ENCODE peak calls at places on chromosomes 7 and 10, in six cellular contexts. One of them, this sample, is unnamed. For H3K4me1, the result is how much of the 10 kb centered on the place peaks cover.

GRCh38 chr10:58998924-58999713 is 177.3 kb upstream of the PHYHIPL start:
- DNase-seq in IMR-90: no peak
- DNase-seq in Peyer's patch: no peak
- DNase-seq in GM23338: no peak
- DNase-seq in psoas muscle: peak
- DNase-seq in thoracic aorta: peak
- DNase-seq in this sample: no peak

GRCh38 chr10:8418631-8419030 is 364.1 kb downstream of the GATA3 start:
- DNase-seq in IMR-90: peak
- DNase-seq in Peyer's patch: no peak
- DNase-seq in GM23338: no peak
- DNase-seq in psoas muscle: no peak
- DNase-seq in thoracic aorta: no peak
- DNase-seq in this sample: no peak

GRCh38 chr7:16732828-16733227 is 20.7 kb upstream of the TSPAN13 start:
- DNase-seq in IMR-90: no peak
- DNase-seq in Peyer's patch: no peak
- DNase-seq in GM23338: no peak
- DNase-seq in psoas muscle: no peak
- DNase-seq in thoracic aorta: no peak
- DNase-seq in this sample: no peak

GRCh38 chr10:34235164-34235832 is 579.8 kb downstream of the PARD3 start:
- DNase-seq in IMR-90: peak
- DNase-seq in Peyer's patch: no peak
- DNase-seq in GM23338: peak
- DNase-seq in psoas muscle: no peak
- DNase-seq in thoracic aorta: no peak
- DNase-seq in this sample: no peak

GRCh38 chr7:138992052-138992531 is 10.9 kb upstream of the KIAA1549 start:
- DNase-seq in IMR-90: peak
- DNase-seq in Peyer's patch: no peak
- DNase-seq in GM23338: no peak
- DNase-seq in psoas muscle: no peak
- DNase-seq in thoracic aorta: no peak
- DNase-seq in this sample: no peak

GRCh38 chr10:86339226-86339865 is 27.2 kb downstream of the GRID1 start:
- DNase-seq in IMR-90: no peak
- DNase-seq in Peyer's patch: no peak
- DNase-seq in GM23338: no peak
- DNase-seq in psoas muscle: no peak
- DNase-seq in thoracic aorta: no peak
- DNase-seq in this sample: no peak

GRCh38 chr7:32892521-32893224 is 1.1 kb upstream of the KBTBD2 start:
- DNase-seq in IMR-90: peak
- DNase-seq in Peyer's patch: peak
- DNase-seq in GM23338: peak
- DNase-seq in psoas muscle: peak
- DNase-seq in thoracic aorta: peak
- DNase-seq in this sample: no peak

GRCh38 chr10:63125459-63125858 is 7.7 kb upstream of the NRBF2 start:
- DNase-seq in IMR-90: no peak
- DNase-seq in Peyer's patch: no peak
- DNase-seq in GM23338: no peak
- DNase-seq in psoas muscle: no peak
- DNase-seq in thoracic aorta: no peak
- DNase-seq in this sample: no peak

GRCh38 chr7:150565239-150565638 is 2.0 kb upstream of the GIMAP4 start:
- DNase-seq in IMR-90: no peak
- DNase-seq in Peyer's patch: no peak
- DNase-seq in GM23338: no peak
- DNase-seq in psoas muscle: no peak
- DNase-seq in thoracic aorta: no peak
- DNase-seq in this sample: no peak

GRCh38 chr7:138316421-138317043 is 143.5 kb upstream of the TRIM24 start:
- DNase-seq in IMR-90: no peak
- DNase-seq in Peyer's patch: no peak
- DNase-seq in GM23338: no peak
- DNase-seq in psoas muscle: no peak
- DNase-seq in thoracic aorta: no peak
- DNase-seq in this sample: no peak

GRCh38 chr7:29207469-29207868 is 12.9 kb downstream of the CHN2 start:
- DNase-seq in IMR-90: no peak
- DNase-seq in Peyer's patch: no peak
- DNase-seq in GM23338: no peak
- DNase-seq in psoas muscle: no peak
- DNase-seq in thoracic aorta: no peak
- DNase-seq in this sample: no peak

GRCh38 chr7:2732959-2733584 is 45.1 kb downstream of the AMZ1 start:
- DNase-seq in IMR-90: peak
- DNase-seq in Peyer's patch: peak
- DNase-seq in GM23338: no peak
- DNase-seq in psoas muscle: peak
- DNase-seq in thoracic aorta: peak
- DNase-seq in this sample: no peak

GRCh38 chr7:20304366-20304765 is 26.3 kb upstream of the ITGB8 start:
- DNase-seq in IMR-90: no peak
- DNase-seq in Peyer's patch: no peak
- DNase-seq in GM23338: peak
- DNase-seq in psoas muscle: no peak
- DNase-seq in thoracic aorta: no peak
- DNase-seq in this sample: no peak

GRCh38 chr7:18337023-18337422 is 158.5 kb upstream of the HDAC9 start:
- DNase-seq in IMR-90: no peak
- DNase-seq in Peyer's patch: no peak
- DNase-seq in GM23338: no peak
- DNase-seq in psoas muscle: no peak
- DNase-seq in thoracic aorta: no peak
- DNase-seq in this sample: no peak

GRCh38 chr10:107686095-107686494 is 521.6 kb upstream of the SORCS1 start:
- DNase-seq in IMR-90: no peak
- DNase-seq in Peyer's patch: peak
- DNase-seq in GM23338: no peak
- DNase-seq in psoas muscle: no peak
- DNase-seq in thoracic aorta: no peak
- DNase-seq in this sample: no peak

DNA sequence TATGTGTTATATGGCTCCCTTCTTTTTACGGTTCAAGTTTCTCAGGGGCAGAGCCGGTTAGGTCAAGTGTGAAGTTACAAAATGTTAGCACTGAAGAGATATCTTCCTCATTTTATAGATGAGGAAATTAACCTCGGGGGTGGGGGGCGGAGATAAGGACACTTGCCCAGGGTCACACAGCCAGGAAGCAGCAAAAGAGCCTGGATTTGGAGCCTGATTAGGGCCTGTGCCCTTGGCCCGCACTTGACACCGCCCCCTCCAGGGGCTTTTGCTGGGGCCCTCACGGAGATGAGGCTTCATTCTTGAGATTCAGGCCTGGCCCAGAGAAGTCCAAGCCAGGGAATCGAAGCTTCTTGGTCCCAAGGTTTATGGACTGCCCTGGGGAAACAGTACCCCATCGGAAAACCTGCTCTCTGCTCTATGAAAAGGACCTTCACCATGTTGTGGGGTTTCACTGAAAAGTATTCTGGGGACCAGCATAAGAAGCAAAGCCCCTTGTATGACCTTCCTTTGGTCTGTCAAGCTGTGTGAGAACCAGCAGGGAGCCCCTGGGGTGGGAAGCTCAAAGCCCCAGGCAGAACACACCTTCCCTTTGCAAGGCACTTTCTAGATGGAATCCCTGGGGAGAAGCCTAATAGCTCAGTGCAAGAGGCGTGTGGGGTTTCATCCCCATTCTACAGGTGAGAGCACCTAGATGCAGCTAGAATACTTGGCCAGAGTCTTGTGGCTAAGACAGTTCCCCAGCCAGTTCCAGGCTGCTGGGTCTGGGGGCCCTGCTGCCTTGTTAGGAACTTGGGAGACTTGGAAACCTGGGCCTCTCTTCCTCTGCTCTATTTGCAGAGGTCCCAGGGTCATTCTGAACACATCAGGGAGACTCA is 21.9 kb downstream of the UNC5B start:
- DNase-seq in IMR-90: no peak
- DNase-seq in Peyer's patch: no peak
- DNase-seq in GM23338: no peak
- DNase-seq in psoas muscle: no peak
- DNase-seq in thoracic aorta: no peak
- DNase-seq in this sample: no peak
- H3K4me1 ChIP-seq in IMR-90: under half
- H3K4me1 ChIP-seq in Peyer's patch: under half
- H3K4me1 ChIP-seq in GM23338: under half
- H3K4me1 ChIP-seq in psoas muscle: under half
- H3K4me1 ChIP-seq in thoracic aorta: under half
- H3K4me1 ChIP-seq in this sample: under half

DNA sequence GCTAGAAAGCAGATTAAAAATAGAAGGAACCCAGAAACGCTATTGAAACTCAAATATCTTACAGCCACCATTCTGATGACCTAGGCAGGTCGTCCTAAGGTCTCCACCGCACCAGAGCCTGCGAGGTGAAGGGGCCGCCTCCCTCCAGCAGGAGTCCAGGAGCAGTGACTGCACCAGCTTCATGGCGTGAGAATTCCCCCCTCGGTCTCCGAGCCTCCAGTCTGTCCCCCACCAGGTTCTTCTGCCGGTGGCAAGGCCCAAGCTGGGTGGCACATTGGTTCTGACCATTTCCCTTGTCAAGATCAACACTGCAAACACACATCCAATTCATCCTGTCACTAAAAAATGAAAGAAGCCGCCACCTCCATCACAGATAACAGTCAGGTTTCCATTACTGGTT is 98.7 kb downstream of the DIP2C start:
- DNase-seq in IMR-90: no peak
- DNase-seq in Peyer's patch: no peak
- DNase-seq in GM23338: no peak
- DNase-seq in psoas muscle: no peak
- DNase-seq in thoracic aorta: no peak
- DNase-seq in this sample: no peak
- H3K4me3 ChIP-seq in IMR-90: no peak
- H3K4me3 ChIP-seq in Peyer's patch: no peak
- H3K4me3 ChIP-seq in GM23338: no peak
- H3K4me3 ChIP-seq in psoas muscle: no peak
- H3K4me3 ChIP-seq in thoracic aorta: no peak
- H3K4me3 ChIP-seq in this sample: no peak

GRCh38 chr7:101975046-101975445 is 157.6 kb downstream of the CUX1 start:
- DNase-seq in IMR-90: no peak
- DNase-seq in Peyer's patch: no peak
- DNase-seq in GM23338: no peak
- DNase-seq in psoas muscle: no peak
- DNase-seq in thoracic aorta: no peak
- DNase-seq in this sample: no peak
- H3K27ac ChIP-seq in IMR-90: no peak
- H3K27ac ChIP-seq in Peyer's patch: no peak
- H3K27ac ChIP-seq in GM23338: no peak
- H3K27ac ChIP-seq in psoas muscle: peak
- H3K27ac ChIP-seq in thoracic aorta: no peak
- H3K27ac ChIP-seq in this sample: no peak

GRCh38 chr7:165661-166369 is 26.6 kb upstream of the FAM20C start:
- DNase-seq in IMR-90: no peak
- DNase-seq in Peyer's patch: no peak
- DNase-seq in GM23338: no peak
- DNase-seq in psoas muscle: no peak
- DNase-seq in thoracic aorta: no peak
- DNase-seq in this sample: no peak
- H3K4me1 ChIP-seq in IMR-90: under half
- H3K4me1 ChIP-seq in Peyer's patch: under half
- H3K4me1 ChIP-seq in GM23338: under half
- H3K4me1 ChIP-seq in psoas muscle: under half
- H3K4me1 ChIP-seq in thoracic aorta: under half
- H3K4me1 ChIP-seq in this sample: under half

GRCh38 chr10:26858707-26859034 is 2.1 kb downstream of the ABI1 start:
- DNase-seq in IMR-90: no peak
- DNase-seq in Peyer's patch: no peak
- DNase-seq in GM23338: no peak
- DNase-seq in psoas muscle: no peak
- DNase-seq in thoracic aorta: no peak
- DNase-seq in this sample: no peak
- H3K4me3 ChIP-seq in IMR-90: peak
- H3K4me3 ChIP-seq in Peyer's patch: peak
- H3K4me3 ChIP-seq in GM23338: peak
- H3K4me3 ChIP-seq in psoas muscle: peak
- H3K4me3 ChIP-seq in thoracic aorta: peak
- H3K4me3 ChIP-seq in this sample: no peak

GRCh38 chr10:120115959-120116358 is 223.4 kb downstream of the SEC23IP start:
- DNase-seq in IMR-90: no peak
- DNase-seq in Peyer's patch: no peak
- DNase-seq in GM23338: no peak
- DNase-seq in psoas muscle: no peak
- DNase-seq in thoracic aorta: no peak
- DNase-seq in this sample: no peak

DNA sequence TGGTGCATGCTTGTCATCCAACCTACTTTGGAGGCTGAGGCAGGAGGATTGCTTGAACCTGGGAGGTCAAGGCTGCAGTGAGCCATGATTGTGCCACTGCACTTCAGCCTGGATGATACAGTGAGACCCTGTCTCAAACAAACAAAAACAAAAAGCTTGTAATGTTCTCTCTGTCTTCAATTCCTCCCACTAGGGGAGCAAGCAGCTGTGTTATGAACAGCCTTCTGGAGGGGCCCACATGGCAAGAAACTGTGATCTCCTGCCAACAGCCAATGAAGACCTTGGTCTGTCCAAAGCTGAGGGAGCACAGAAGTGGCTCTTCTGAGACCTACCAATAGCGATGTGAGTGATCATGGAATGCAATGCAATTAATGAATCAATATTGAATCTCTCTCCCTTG is 229.2 kb downstream of the SEC23IP start:
- DNase-seq in IMR-90: no peak
- DNase-seq in Peyer's patch: no peak
- DNase-seq in GM23338: peak
- DNase-seq in psoas muscle: no peak
- DNase-seq in thoracic aorta: no peak
- DNase-seq in this sample: no peak
- H3K27ac ChIP-seq in IMR-90: no peak
- H3K27ac ChIP-seq in Peyer's patch: no peak
- H3K27ac ChIP-seq in GM23338: no peak
- H3K27ac ChIP-seq in psoas muscle: no peak
- H3K27ac ChIP-seq in thoracic aorta: no peak
- H3K27ac ChIP-seq in this sample: no peak

This sample was measured in iPS DF 6.9.